ENCODE peak calls at places on chromosomes 5 and 9, in four cellular contexts. One of them, this sample, is unnamed.

GRCh38 chr5:54829686-54830085 is 155.7 kb downstream of the ESM1 start:
- DNase-seq in endothelial cell of umbilical vein: no peak
- DNase-seq in adrenal gland: no peak
- DNase-seq in uterus: no peak
- DNase-seq in this sample: no peak

GRCh38 chr5:119961993-119962392 is 332.6 kb downstream of the FAM170A start:
- DNase-seq in uterus: no peak
- DNase-seq in endothelial cell of umbilical vein: no peak
- DNase-seq in adrenal gland: no peak
- DNase-seq in this sample: no peak

GRCh38 chr9:133558191-133559126 is 24.0 kb downstream of the ADAMTSL2 start:
- DNase-seq in uterus: peak
- DNase-seq in endothelial cell of umbilical vein: peak
- DNase-seq in adrenal gland: no peak
- DNase-seq in this sample: no peak

GRCh38 chr5:77778398-77778797 is 2.3 kb upstream of the TBCA start:
- DNase-seq in endothelial cell of umbilical vein: no peak
- DNase-seq in uterus: no peak
- DNase-seq in adrenal gland: no peak
- DNase-seq in this sample: no peak

GRCh38 chr5:55421074-55421529 is 113.3 kb downstream of the MTREX start:
- DNase-seq in uterus: no peak
- DNase-seq in adrenal gland: no peak
- DNase-seq in endothelial cell of umbilical vein: no peak
- DNase-seq in this sample: no peak

GRCh38 chr9:87675906-87676515 is 49.9 kb upstream of the CTSL start:
- DNase-seq in endothelial cell of umbilical vein: no peak
- DNase-seq in uterus: no peak
- DNase-seq in adrenal gland: no peak
- DNase-seq in this sample: no peak

GRCh38 chr5:149386166-149386565 is 7.1 kb upstream of the IL17B start:
- DNase-seq in uterus: peak
- DNase-seq in endothelial cell of umbilical vein: no peak
- DNase-seq in adrenal gland: no peak
- DNase-seq in this sample: peak

GRCh38 chr9:89461302-89461701 is 36.6 kb downstream of the SEMA4D start:
- DNase-seq in endothelial cell of umbilical vein: peak
- DNase-seq in adrenal gland: peak
- DNase-seq in uterus: no peak
- DNase-seq in this sample: no peak

GRCh38 chr5:68177676-68178075 is 37.9 kb upstream of the PIK3R1 start:
- DNase-seq in adrenal gland: no peak
- DNase-seq in uterus: no peak
- DNase-seq in endothelial cell of umbilical vein: no peak
- DNase-seq in this sample: no peak

GRCh38 chr5:1840741-1841521 is 39.7 kb downstream of the NDUFS6 start:
- DNase-seq in endothelial cell of umbilical vein: no peak
- DNase-seq in adrenal gland: no peak
- DNase-seq in uterus: no peak
- DNase-seq in this sample: no peak

GRCh38 chr9:107131108-107131799 is 151.8 kb upstream of the RAD23B start:
- DNase-seq in adrenal gland: no peak
- DNase-seq in uterus: no peak
- DNase-seq in endothelial cell of umbilical vein: no peak
- DNase-seq in this sample: peak

GRCh38 chr5:4295663-4296339 is 700.2 kb downstream of the IRX1 start:
- DNase-seq in adrenal gland: no peak
- DNase-seq in uterus: no peak
- DNase-seq in endothelial cell of umbilical vein: no peak
- DNase-seq in this sample: peak

GRCh38 chr9:2809692-2810423 is 34.0 kb downstream of the PUM3 start:
- DNase-seq in endothelial cell of umbilical vein: peak
- DNase-seq in adrenal gland: peak
- DNase-seq in uterus: no peak
- DNase-seq in this sample: no peak

GRCh38 chr5:125042243-125042887 is 295.9 kb upstream of the ZNF608 start:
- DNase-seq in adrenal gland: no peak
- DNase-seq in endothelial cell of umbilical vein: no peak
- DNase-seq in uterus: no peak
- DNase-seq in this sample: no peak

GRCh38 chr9:80605129-80605528 is 1033.4 kb downstream of the TLE4 start:
- DNase-seq in endothelial cell of umbilical vein: peak
- DNase-seq in uterus: no peak
- DNase-seq in adrenal gland: no peak
- DNase-seq in this sample: no peak

GRCh38 chr5:147431586-147431985 is 78.3 kb downstream of the DPYSL3 start:
- DNase-seq in adrenal gland: no peak
- DNase-seq in uterus: no peak
- DNase-seq in endothelial cell of umbilical vein: no peak
- DNase-seq in this sample: no peak

GRCh38 chr9:133839822-133840329 is 101.7 kb upstream of the SARDH start:
- DNase-seq in adrenal gland: no peak
- DNase-seq in endothelial cell of umbilical vein: peak
- DNase-seq in uterus: no peak
- DNase-seq in this sample: peak

GRCh38 chr9:108271646-108272349 is 584.0 kb downstream of the ACTL7B start:
- DNase-seq in adrenal gland: no peak
- DNase-seq in uterus: peak
- DNase-seq in endothelial cell of umbilical vein: peak
- DNase-seq in this sample: peak

GRCh38 chr5:136981936-136982335 is 517.2 kb downstream of the SPOCK1 start:
- DNase-seq in adrenal gland: no peak
- DNase-seq in uterus: no peak
- DNase-seq in endothelial cell of umbilical vein: no peak
- DNase-seq in this sample: no peak

GRCh38 chr5:56862909-56863308 is 46.5 kb upstream of the SETD9 start:
- DNase-seq in uterus: no peak
- DNase-seq in endothelial cell of umbilical vein: no peak
- DNase-seq in adrenal gland: no peak
- DNase-seq in this sample: no peak

GRCh38 chr9:970310-971002 is 6.0 kb upstream of the DMRT3 start:
- DNase-seq in adrenal gland: no peak
- DNase-seq in endothelial cell of umbilical vein: no peak
- DNase-seq in uterus: no peak
- DNase-seq in this sample: no peak

GRCh38 chr9:122366074-122366672 is 4.7 kb upstream of the PTGS1 start:
- DNase-seq in uterus: no peak
- DNase-seq in adrenal gland: no peak
- DNase-seq in endothelial cell of umbilical vein: peak
- DNase-seq in this sample: peak

GRCh38 chr5:177040814-177041410 is 18.4 kb downstream of the ZNF346 start:
- DNase-seq in endothelial cell of umbilical vein: no peak
- DNase-seq in uterus: peak
- DNase-seq in adrenal gland: no peak
- DNase-seq in this sample: no peak

GRCh38 chr9:93111371-93112115 is 15.5 kb downstream of the CARD19 start:
- DNase-seq in uterus: peak
- DNase-seq in adrenal gland: peak
- DNase-seq in endothelial cell of umbilical vein: no peak
- DNase-seq in this sample: no peak

GRCh38 chr5:14008819-14009311 is 64.4 kb upstream of the DNAH5 start:
- DNase-seq in uterus: no peak
- DNase-seq in endothelial cell of umbilical vein: no peak
- DNase-seq in adrenal gland: peak
- DNase-seq in this sample: no peak

GRCh38 chr5:57417981-57418380 is 64.6 kb downstream of the ACTBL2 start:
- DNase-seq in adrenal gland: no peak
- DNase-seq in uterus: no peak
- DNase-seq in endothelial cell of umbilical vein: no peak
- DNase-seq in this sample: no peak

GRCh38 chr5:10595305-10595677 is 31.4 kb downstream of the ANKRD33B start:
- DNase-seq in adrenal gland: no peak
- DNase-seq in uterus: no peak
- DNase-seq in endothelial cell of umbilical vein: no peak
- DNase-seq in this sample: no peak
- H3K27ac ChIP-seq in adrenal gland: no peak
- H3K27ac ChIP-seq in uterus: peak
- H3K27ac ChIP-seq in endothelial cell of umbilical vein: peak
- H3K27ac ChIP-seq in this sample: no peak

GRCh38 chr9:127779136-127779981 is 893 bp upstream of the SH2D3C start:
- DNase-seq in endothelial cell of umbilical vein: no peak
- DNase-seq in adrenal gland: no peak
- DNase-seq in uterus: no peak
- DNase-seq in this sample: no peak

GRCh38 chr9:127777368-127777960 is 1.0 kb downstream of the SH2D3C start:
- DNase-seq in adrenal gland: no peak
- DNase-seq in uterus: no peak
- DNase-seq in endothelial cell of umbilical vein: no peak
- DNase-seq in this sample: no peak

GRCh38 chr9:127778280-127779135 is at the start of gene SH2D3C:
- DNase-seq in uterus: no peak
- DNase-seq in adrenal gland: no peak
- DNase-seq in endothelial cell of umbilical vein: no peak
- DNase-seq in this sample: no peak

GRCh38 chr9:127781821-127782220 is 3.4 kb upstream of the SH2D3C start:
- DNase-seq in uterus: no peak
- DNase-seq in adrenal gland: no peak
- DNase-seq in endothelial cell of umbilical vein: peak
- DNase-seq in this sample: no peak

DNA sequence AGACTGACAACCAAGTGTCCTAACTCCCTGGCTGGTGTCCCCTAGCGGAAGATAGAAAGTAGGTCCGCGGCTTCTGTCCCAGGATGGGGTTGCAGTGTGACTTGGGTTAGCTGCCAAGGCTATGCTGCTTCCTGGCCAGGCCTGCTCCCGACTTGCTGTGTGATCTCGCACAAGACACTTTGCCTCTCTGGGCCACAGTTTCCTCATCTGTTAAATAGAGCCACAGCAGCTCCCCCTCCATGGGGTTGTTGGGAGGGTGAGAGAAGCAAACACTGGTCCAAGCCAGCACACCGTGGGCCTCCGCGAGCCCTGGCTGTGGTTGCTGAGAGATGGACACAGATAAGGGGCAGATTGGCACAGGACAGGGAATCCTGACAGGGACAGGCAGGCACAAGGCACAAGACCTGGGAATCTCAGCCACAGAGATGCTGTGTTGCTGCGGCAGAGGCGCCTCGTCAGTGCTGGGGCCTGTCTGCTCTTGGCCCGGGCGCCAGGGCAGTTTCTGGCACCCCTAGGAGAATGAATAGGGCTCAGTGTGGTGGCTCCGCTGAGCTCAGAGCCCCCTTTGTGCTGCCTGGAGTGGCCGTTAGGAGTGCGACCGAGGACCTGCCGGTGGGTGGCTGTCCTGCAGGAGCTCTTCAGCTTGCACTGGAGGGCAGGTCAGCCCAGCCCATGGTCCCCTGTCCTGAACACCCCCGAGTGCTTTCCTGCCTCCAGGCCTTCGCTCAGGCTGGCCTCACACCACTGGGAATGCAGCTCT is 1.8 kb upstream of the SH2D3C start:
- DNase-seq in adrenal gland: no peak
- DNase-seq in uterus: no peak
- DNase-seq in endothelial cell of umbilical vein: no peak
- DNase-seq in this sample: no peak
- TF ChIP-seq CTCF in adrenal gland: no peak
- TF ChIP-seq CTCF in uterus: no peak
- TF ChIP-seq CTCF in endothelial cell of umbilical vein: no peak
- TF ChIP-seq CTCF in this sample: no peak

GRCh38 chr9:81627481-81627880 is 61.9 kb downstream of the TLE1 start:
- DNase-seq in adrenal gland: no peak
- DNase-seq in endothelial cell of umbilical vein: no peak
- DNase-seq in uterus: no peak
- DNase-seq in this sample: no peak
- H3K27ac ChIP-seq in adrenal gland: peak
- H3K27ac ChIP-seq in endothelial cell of umbilical vein: no peak
- H3K27ac ChIP-seq in uterus: no peak
- H3K27ac ChIP-seq in this sample: no peak

GRCh38 chr5:62143268-62144229 is 162.5 kb upstream of the KIF2A start:
- DNase-seq in endothelial cell of umbilical vein: peak
- DNase-seq in adrenal gland: no peak
- DNase-seq in uterus: no peak
- DNase-seq in this sample: no peak
- TF ChIP-seq CTCF in endothelial cell of umbilical vein: peak
- TF ChIP-seq CTCF in adrenal gland: peak
- TF ChIP-seq CTCF in uterus: peak
- TF ChIP-seq CTCF in this sample: peak

DNA sequence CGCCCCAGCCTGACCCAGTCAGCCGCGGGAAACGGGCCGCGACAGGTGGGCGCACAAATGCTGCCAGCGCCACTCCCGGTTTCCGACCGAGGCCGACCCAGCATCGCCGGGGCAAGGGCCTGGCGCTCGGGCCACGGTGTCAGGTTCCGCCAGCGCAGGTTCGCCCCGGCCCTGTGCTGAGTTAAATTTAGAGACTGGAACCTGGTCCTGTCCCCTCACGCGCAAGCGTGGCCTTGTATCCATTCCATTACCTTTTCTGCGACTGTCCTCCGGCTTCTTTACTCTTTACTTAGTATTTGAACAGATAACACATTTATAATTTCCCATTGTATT is 372 bp upstream of the TRIM7 start:
- DNase-seq in endothelial cell of umbilical vein: no peak
- DNase-seq in adrenal gland: no peak
- DNase-seq in uterus: no peak
- DNase-seq in this sample: no peak
- H3K27ac ChIP-seq in endothelial cell of umbilical vein: no peak
- H3K27ac ChIP-seq in adrenal gland: peak
- H3K27ac ChIP-seq in uterus: peak
- H3K27ac ChIP-seq in this sample: no peak

GRCh38 chr5:5339257-5339656 is 83.2 kb upstream of the ICE1 start:
- DNase-seq in uterus: no peak
- DNase-seq in adrenal gland: no peak
- DNase-seq in endothelial cell of umbilical vein: no peak
- DNase-seq in this sample: no peak

GRCh38 chr5:5343581-5343980 is 78.9 kb upstream of the ICE1 start:
- DNase-seq in adrenal gland: no peak
- DNase-seq in uterus: no peak
- DNase-seq in endothelial cell of umbilical vein: no peak
- DNase-seq in this sample: no peak

GRCh38 chr5:5341531-5342292 is 80.8 kb upstream of the ICE1 start:
- DNase-seq in adrenal gland: no peak
- DNase-seq in uterus: no peak
- DNase-seq in endothelial cell of umbilical vein: no peak
- DNase-seq in this sample: no peak

GRCh38 chr5:5342784-5343183 is 79.7 kb upstream of the ICE1 start:
- DNase-seq in uterus: no peak
- DNase-seq in adrenal gland: no peak
- DNase-seq in endothelial cell of umbilical vein: no peak
- DNase-seq in this sample: no peak

DNA sequence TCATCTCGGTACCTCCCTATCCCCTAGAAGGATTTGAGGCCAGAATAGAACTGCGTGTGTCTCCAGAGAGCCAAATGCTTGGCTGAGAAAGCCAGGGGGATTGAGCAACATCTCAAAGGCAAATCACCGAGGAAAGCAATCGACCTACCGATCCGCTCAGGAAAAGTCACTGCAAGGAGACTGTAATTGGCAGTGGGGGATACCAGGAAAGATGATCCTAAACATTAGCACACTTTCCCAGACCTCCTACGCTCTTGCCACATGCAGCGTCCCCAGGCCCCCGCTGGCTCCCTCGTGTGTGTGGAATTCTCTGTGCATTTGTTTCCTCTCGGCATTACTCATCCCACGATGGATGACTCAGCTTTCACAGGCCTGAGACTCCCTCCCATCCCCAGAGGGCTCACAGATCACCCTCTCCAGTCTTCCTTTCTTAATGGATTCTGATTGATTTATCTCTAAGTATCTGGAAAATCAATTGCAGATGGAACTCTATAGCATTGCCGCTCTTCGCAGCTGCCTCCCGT is 82.2 kb upstream of the ICE1 start:
- DNase-seq in adrenal gland: peak
- DNase-seq in uterus: peak
- DNase-seq in endothelial cell of umbilical vein: peak
- DNase-seq in this sample: peak
- TF ChIP-seq CTCF in adrenal gland: peak
- TF ChIP-seq CTCF in uterus: peak
- TF ChIP-seq CTCF in endothelial cell of umbilical vein: no peak
- TF ChIP-seq CTCF in this sample: peak